ENCODE peak calls at places on chromosome 7, in ten cellular contexts. R is body of pancreas; L is H9; G is GM23338; Z is mammary epithelial cell; I is CD8-positive, alpha-beta T cell; P is MCF 10A; J is pancreas; Y is D721Med; V is AG09309. B is an unnamed sample.

GRCh38 chr7:132638000-132638399 is 61.7 kb upstream of the PLXNA4 start:
- DNase-seq in R (no peak), Y (no peak), Z (no peak), I (no peak), P (no peak), L (no peak), V (no peak), G (no peak), J (no peak), B (no peak)

GRCh38 chr7:31096882-31097258 is 44.8 kb downstream of the ADCYAP1R1 start:
- DNase-seq in G (no peak), Y (no peak), R (no peak), I (no peak), J (no peak), L (no peak), P (no peak), Z (no peak), V (no peak), B (no peak)

GRCh38 chr7:100167912-100168323 is 499 bp downstream of the GAL3ST4 start:
- DNase-seq in R (no peak), L (peak), J (no peak), I (no peak), Z (no peak), G (peak), P (no peak), Y (no peak), V (no peak), B (no peak)

GRCh38 chr7:136134503-136134902 is 157.3 kb upstream of the MTPN start:
- DNase-seq in I (no peak), J (no peak), L (peak), R (no peak), G (peak), P (peak), V (no peak), Y (no peak), Z (peak), B (no peak)

GRCh38 chr7:137870684-137871083 is 23.9 kb upstream of the DGKI start:
- DNase-seq in Z (no peak), J (no peak), L (no peak), G (no peak), P (no peak), I (no peak), Y (no peak), R (no peak), V (no peak), B (no peak)

GRCh38 chr7:82803411-82803810 is 359.3 kb downstream of the PCLO start:
- DNase-seq in L (no peak), G (no peak), R (no peak), J (no peak), Y (no peak), V (no peak), Z (no peak), I (no peak), P (no peak), B (no peak)

GRCh38 chr7:2281556-2281955 is 32.7 kb downstream of the SNX8 start:
- DNase-seq in I (no peak), G (no peak), R (no peak), P (no peak), Y (no peak), V (no peak), J (no peak), L (no peak), Z (no peak), B (no peak)

GRCh38 chr7:119270045-119270464 is 1002.9 kb upstream of the KCND2 start:
- DNase-seq in G (peak), Z (peak), V (no peak), P (peak), L (peak), R (peak), J (peak), Y (no peak), I (no peak), B (peak)

GRCh38 chr7:138917771-138918170 is 63.4 kb downstream of the KIAA1549 start:
- DNase-seq in R (no peak), L (no peak), Y (no peak), I (no peak), P (no peak), J (no peak), Z (no peak), V (no peak), G (no peak), B (peak)

GRCh38 chr7:156816943-156817572 is 75.9 kb downstream of the LMBR1 start:
- DNase-seq in I (no peak), Y (no peak), J (no peak), G (no peak), L (no peak), Z (no peak), R (no peak), P (peak), V (no peak), B (no peak)

GRCh38 chr7:39310699-39311098 is 255.5 kb upstream of the YAE1 start:
- DNase-seq in J (no peak), R (no peak), P (no peak), Z (no peak), I (no peak), Y (no peak), L (peak), G (peak), V (no peak), B (no peak)

GRCh38 chr7:54904130-54904529 is 114.7 kb upstream of the EGFR start:
- DNase-seq in P (peak), Z (no peak), R (no peak), I (no peak), G (no peak), Y (no peak), V (peak), L (no peak), J (no peak), B (no peak)

GRCh38 chr7:36526720-36527548 is 137.3 kb downstream of the ANLN start:
- DNase-seq in L (no peak), Y (no peak), Z (peak), G (no peak), I (no peak), V (peak), R (no peak), J (no peak), P (peak), B (no peak)

GRCh38 chr7:139728203-139728602 is 49.6 kb downstream of the HIPK2 start:
- DNase-seq in L (no peak), I (no peak), Z (no peak), G (no peak), P (no peak), V (no peak), R (no peak), J (no peak), Y (no peak), B (peak)

GRCh38 chr7:1357601-1358271 is 101.5 kb downstream of the MICALL2 start:
- DNase-seq in J (no peak), V (no peak), L (no peak), R (no peak), G (no peak), Z (no peak), I (no peak), Y (no peak), P (no peak), B (no peak)

GRCh38 chr7:110944966-110945644 is 145.8 kb upstream of the LRRN3 start:
- DNase-seq in R (no peak), V (no peak), P (no peak), Y (no peak), G (peak), J (no peak), I (no peak), L (no peak), Z (no peak), B (no peak)

GRCh38 chr7:116327751-116328150 is 117.4 kb downstream of the TES start:
- DNase-seq in V (no peak), L (no peak), Y (no peak), P (no peak), Z (no peak), I (no peak), J (no peak), G (no peak), R (no peak), B (no peak)

GRCh38 chr7:45122975-45123860 is 11.7 kb upstream of the TBRG4 start:
- DNase-seq in J (no peak), Y (no peak), L (no peak), G (no peak), R (no peak), V (no peak), P (no peak), Z (no peak), I (no peak), B (no peak)

GRCh38 chr7:21902240-21902639 is 43.5 kb downstream of the CDCA7L start:
- DNase-seq in Z (peak), Y (no peak), V (peak), G (no peak), P (peak), I (no peak), R (no peak), J (no peak), L (no peak), B (no peak)

GRCh38 chr7:77289387-77289786 is 89.8 kb upstream of the FGL2 start:
- DNase-seq in G (no peak), J (no peak), Y (no peak), I (no peak), L (no peak), R (no peak), Z (no peak), V (no peak), P (no peak), B (no peak)

GRCh38 chr7:94348142-94348541 is 46.6 kb upstream of the COL1A2 start:
- DNase-seq in V (peak), J (no peak), P (peak), I (no peak), R (no peak), Z (no peak), L (no peak), G (no peak), Y (no peak), B (no peak)

GRCh38 chr7:106568680-106569499 is 92.1 kb downstream of the CCDC71L start:
- DNase-seq in L (peak), R (no peak), P (peak), G (peak), I (no peak), Y (no peak), J (no peak), Z (peak), V (peak), B (no peak)

GRCh38 chr7:6096581-6096980 is 65.4 kb downstream of the ANKRD61 start:
- DNase-seq in G (no peak), R (no peak), Y (peak), J (no peak), L (no peak), I (no peak), P (no peak), V (no peak), Z (no peak), B (no peak)

GRCh38 chr7:40986351-40986873 is 716.5 kb downstream of the INHBA start:
- DNase-seq in G (no peak), Z (peak), I (no peak), Y (no peak), P (peak), J (no peak), L (no peak), R (no peak), V (peak), B (no peak)

GRCh38 chr7:78020874-78021249 is 222.3 kb downstream of the PHTF2 start:
- DNase-seq in J (no peak), L (no peak), V (no peak), R (no peak), P (no peak), Y (no peak), Z (no peak), G (no peak), I (no peak), B (no peak)

GRCh38 chr7:55517191-55517633 is 55.1 kb downstream of the VOPP1 start:
- DNase-seq in J (no peak), P (no peak), L (no peak), V (no peak), Y (no peak), G (no peak), Z (no peak), R (no peak), I (no peak), B (no peak)

GRCh38 chr7:33790746-33791145 is 114.6 kb upstream of the BMPER start:
- DNase-seq in V (no peak), I (no peak), J (no peak), R (no peak), L (peak), Z (no peak), Y (no peak), G (peak), P (no peak), B (no peak)

GRCh38 chr7:32762321-32762669 is 129.3 kb downstream of the KBTBD2 start:
- DNase-seq in V (no peak), R (no peak), I (no peak), L (no peak), P (no peak), J (no peak), G (no peak), Y (no peak), Z (no peak), B (no peak)

GRCh38 chr7:32765185-32765584 is 126.4 kb downstream of the KBTBD2 start:
- DNase-seq in J (no peak), Z (no peak), G (no peak), I (no peak), P (no peak), L (no peak), V (no peak), Y (no peak), R (no peak), B (no peak)

GRCh38 chr7:32762894-32763293 is 128.7 kb downstream of the KBTBD2 start:
- DNase-seq in I (no peak), Z (no peak), R (no peak), L (peak), V (no peak), Y (no peak), G (peak), P (no peak), J (no peak), B (no peak)

DNA sequence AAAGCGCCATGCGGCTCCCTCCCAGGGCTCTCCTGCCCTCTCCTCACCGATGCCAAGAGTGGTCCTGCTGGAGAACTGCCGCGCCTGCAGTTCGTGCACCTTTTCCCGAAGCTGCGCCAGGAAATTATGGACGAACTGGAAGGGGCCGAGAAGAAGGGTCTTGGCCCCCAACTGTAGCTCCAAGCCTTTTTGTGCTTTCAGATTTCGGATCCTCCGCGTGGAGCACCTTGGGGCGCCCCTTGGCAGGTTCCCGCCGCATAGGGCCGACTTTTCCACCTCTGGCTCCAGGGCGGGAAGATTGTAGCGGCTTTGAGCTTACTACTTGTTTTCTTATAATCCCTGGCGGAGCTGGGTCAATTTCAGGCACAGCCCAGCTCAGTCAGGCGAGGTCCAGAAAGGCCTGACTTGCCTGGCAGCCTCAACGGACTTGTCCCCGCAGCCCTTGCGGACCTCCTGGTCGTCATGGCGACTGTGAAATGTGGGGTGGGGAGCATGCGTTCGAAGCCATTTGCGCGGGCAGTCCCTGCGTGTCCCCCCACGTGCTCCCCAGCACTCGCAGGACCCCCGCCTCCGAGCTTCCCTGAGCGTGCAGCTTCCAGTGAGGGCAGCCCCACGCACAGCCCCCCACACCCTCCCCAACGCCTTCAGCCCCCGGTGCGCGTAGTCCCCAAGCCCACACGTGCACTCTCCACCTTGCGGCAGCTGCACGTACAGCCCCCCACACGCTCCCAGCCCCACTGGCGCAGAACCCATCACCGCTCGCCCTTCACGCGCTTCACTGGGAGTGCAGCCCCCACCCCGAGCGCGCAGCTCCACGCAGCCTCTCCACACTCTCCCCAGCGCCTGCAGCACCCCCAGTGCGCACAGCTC is 129.9 kb downstream of the KBTBD2 start:
- DNase-seq in Z (no peak), Y (no peak), P (no peak), I (no peak), V (no peak), J (no peak), L (peak), R (no peak), G (peak), B (no peak)
- TF ChIP-seq CTCF in Z (no peak), Y (no peak), P (no peak), I (no peak), V (no peak), J (no peak), L (peak), R (no peak), G (peak), B (no peak)

GRCh38 chr7:131029002-131029401 is 295.0 kb upstream of the KLF14 start:
- DNase-seq in L (no peak), R (no peak), G (no peak), Z (no peak), I (no peak), J (no peak), V (no peak), Y (no peak), P (no peak), B (no peak)
- TF ChIP-seq CTCF in L (no peak), R (no peak), G (no peak), Z (no peak), I (no peak), J (no peak), V (no peak), Y (no peak), P (no peak), B (no peak)

GRCh38 chr7:29315302-29316270 is 121.0 kb downstream of the CHN2 start:
- DNase-seq in Z (no peak), G (no peak), R (no peak), I (no peak), J (no peak), Y (no peak), L (no peak), P (no peak), V (no peak), B (no peak)

GRCh38 chr7:29322023-29322712 is 127.6 kb downstream of the CHN2 start:
- DNase-seq in V (no peak), G (no peak), I (no peak), L (no peak), Z (no peak), R (no peak), P (no peak), Y (no peak), J (no peak), B (no peak)

GRCh38 chr7:29320577-29320976 is 126.0 kb downstream of the CHN2 start:
- DNase-seq in Z (no peak), I (no peak), V (no peak), P (no peak), R (no peak), G (no peak), L (no peak), J (no peak), Y (no peak), B (no peak)

GRCh38 chr7:29319719-29320521 is 125.3 kb downstream of the CHN2 start:
- DNase-seq in J (no peak), I (no peak), Y (no peak), P (no peak), V (no peak), L (no peak), G (peak), R (no peak), Z (no peak), B (peak)

DNA sequence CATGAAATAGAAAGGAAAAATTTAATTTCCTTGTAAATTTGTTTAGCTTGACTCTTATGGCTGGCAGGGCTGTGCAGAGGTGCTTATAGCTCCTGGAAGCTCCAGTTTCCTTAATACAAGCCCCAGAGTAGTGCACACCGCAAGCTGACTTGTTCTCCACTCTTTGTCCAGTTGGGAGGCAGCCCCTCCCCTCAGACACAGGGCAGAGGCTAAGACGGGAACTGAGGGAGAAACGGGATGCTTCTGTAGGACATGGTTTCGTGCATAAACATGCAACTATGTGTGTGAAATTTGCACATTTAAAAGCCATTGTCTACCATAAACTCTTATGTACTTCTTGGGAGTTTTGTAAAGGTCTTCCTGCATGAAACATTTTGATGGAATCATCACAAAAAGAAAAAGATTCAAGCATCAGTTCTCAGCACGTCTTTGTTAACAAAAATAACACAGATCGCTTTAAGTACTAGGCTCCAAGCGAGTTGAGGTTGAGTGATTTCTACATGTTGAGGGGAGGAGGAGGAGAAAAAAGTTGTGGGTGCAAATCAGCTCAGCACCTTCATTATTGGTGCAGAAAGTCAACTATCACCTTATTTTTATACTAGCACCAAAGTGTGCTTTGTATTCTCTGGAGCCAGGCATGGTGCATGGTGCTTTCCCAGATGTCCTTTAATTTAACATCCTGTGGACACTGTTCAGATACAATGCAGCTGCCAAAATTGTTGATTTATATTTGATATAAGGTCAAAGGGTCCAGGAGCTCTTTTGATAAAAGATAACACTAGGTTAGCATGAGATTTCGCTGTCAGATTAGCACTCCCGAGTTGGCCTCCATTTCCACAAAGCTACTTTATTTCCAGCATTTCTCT is 124.5 kb downstream of the CHN2 start:
- DNase-seq in L (no peak), Z (no peak), Y (no peak), G (no peak), J (no peak), P (no peak), V (no peak), I (no peak), R (no peak), B (no peak)
- TF ChIP-seq CTCF in L (no peak), Z (no peak), Y (no peak), G (no peak), J (no peak), P (no peak), V (no peak), I (no peak), R (no peak), B (no peak)

DNA sequence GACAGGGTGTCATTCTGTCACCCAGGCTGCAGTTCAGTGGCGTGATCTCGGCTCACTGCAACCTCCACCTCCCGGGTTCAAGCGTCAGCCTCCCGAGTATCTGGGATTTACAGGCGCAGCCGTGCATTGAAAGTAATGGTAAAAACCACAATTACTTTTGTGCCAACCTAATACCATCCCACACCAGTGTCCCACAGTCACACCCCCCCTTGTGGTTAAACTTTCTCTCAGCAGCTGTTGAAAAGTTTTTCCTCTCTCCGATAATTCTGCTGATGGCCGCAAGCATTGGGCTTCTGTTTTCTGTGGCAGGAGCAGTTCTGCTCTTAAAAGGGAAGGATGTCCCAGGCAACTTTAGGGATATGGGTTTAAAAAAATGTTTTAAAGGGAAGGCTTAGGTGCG is 6.6 kb upstream of the LAT2 start:
- DNase-seq in P (peak), R (peak), L (peak), J (peak), I (no peak), Z (peak), G (peak), V (peak), Y (no peak), B (no peak)
- TF ChIP-seq CTCF in P (peak), R (peak), L (peak), J (no peak), I (peak), Z (peak), G (peak), V (peak), Y (peak), B (peak)

GRCh38 chr7:12623223-12623622 is 52.7 kb downstream of the SCIN start:
- DNase-seq in G (no peak), V (no peak), L (no peak), R (no peak), Z (no peak), P (no peak), Y (no peak), J (no peak), I (no peak), B (no peak)

GRCh38 chr7:12625836-12626235 is 55.3 kb downstream of the SCIN start:
- DNase-seq in I (no peak), Z (no peak), J (no peak), Y (no peak), L (no peak), R (no peak), G (no peak), V (no peak), P (no peak), B (no peak)

GRCh38 chr7:12619461-12620069 is 49.0 kb downstream of the SCIN start:
- DNase-seq in R (no peak), V (no peak), P (no peak), I (no peak), Z (no peak), G (peak), Y (no peak), J (no peak), L (no peak), B (no peak)

GRCh38 chr7:12620371-12620770 is 49.9 kb downstream of the SCIN start:
- DNase-seq in I (no peak), G (no peak), P (no peak), L (no peak), R (no peak), J (no peak), Z (no peak), Y (no peak), V (no peak), B (no peak)

GRCh38 chr7:12623885-12624498 is 53.5 kb downstream of the SCIN start:
- DNase-seq in V (no peak), L (no peak), P (peak), Y (no peak), R (no peak), G (peak), J (no peak), I (no peak), Z (peak), B (no peak)
- TF ChIP-seq CTCF in V (peak), L (peak), P (peak), Y (peak), R (peak), G (peak), J (peak), I (peak), Z (peak), B (peak)